ENCODE peak calls at places on chromosomes 6 and 20, in seven cellular contexts. One of them, this sample, is unnamed.

GRCh38 chr6:158268361-158269147 is 43.7 kb upstream of the TULP4 start:
- DNase-seq in BE2C: no peak
- DNase-seq in EH: no peak
- DNase-seq in effector memory CD8-positive, alpha-beta T cell: no peak
- DNase-seq in cardiac muscle cell: no peak
- DNase-seq in PC-3: no peak
- DNase-seq in glutamatergic neuron: no peak
- DNase-seq in this sample: no peak

GRCh38 chr6:117558818-117559217 is 43.5 kb downstream of the GOPC start:
- DNase-seq in BE2C: no peak
- DNase-seq in EH: no peak
- DNase-seq in effector memory CD8-positive, alpha-beta T cell: no peak
- DNase-seq in cardiac muscle cell: no peak
- DNase-seq in PC-3: no peak
- DNase-seq in glutamatergic neuron: no peak
- DNase-seq in this sample: no peak

GRCh38 chr20:57713505-57713903 is 3.7 kb upstream of the PMEPA1 start:
- DNase-seq in BE2C: no peak
- DNase-seq in EH: peak; percentile 15
- DNase-seq in effector memory CD8-positive, alpha-beta T cell: no peak
- DNase-seq in cardiac muscle cell: no peak
- DNase-seq in PC-3: no peak
- DNase-seq in glutamatergic neuron: no peak
- DNase-seq in this sample: no peak

GRCh38 chr6:100257661-100258395 is 206.9 kb downstream of the SIM1 start:
- DNase-seq in BE2C: no peak
- DNase-seq in EH: peak; percentile 79
- DNase-seq in effector memory CD8-positive, alpha-beta T cell: no peak
- DNase-seq in cardiac muscle cell: peak; percentile 81
- DNase-seq in PC-3: peak; percentile 27
- DNase-seq in glutamatergic neuron: no peak
- DNase-seq in this sample: no peak

GRCh38 chr6:135937126-135937525 is 85.6 kb downstream of the PDE7B start:
- DNase-seq in BE2C: no peak
- DNase-seq in EH: no peak
- DNase-seq in effector memory CD8-positive, alpha-beta T cell: no peak
- DNase-seq in cardiac muscle cell: no peak
- DNase-seq in PC-3: no peak
- DNase-seq in glutamatergic neuron: no peak
- DNase-seq in this sample: no peak

GRCh38 chr20:36097331-36097730 is 57.2 kb upstream of the EPB41L1 start:
- DNase-seq in BE2C: no peak
- DNase-seq in EH: peak; percentile 85
- DNase-seq in effector memory CD8-positive, alpha-beta T cell: no peak
- DNase-seq in cardiac muscle cell: peak; percentile 56
- DNase-seq in PC-3: no peak
- DNase-seq in glutamatergic neuron: no peak
- DNase-seq in this sample: no peak

GRCh38 chr6:47308223-47308567 is 1.5 kb downstream of the TNFRSF21 start:
- DNase-seq in BE2C: no peak
- DNase-seq in EH: no peak
- DNase-seq in effector memory CD8-positive, alpha-beta T cell: no peak
- DNase-seq in cardiac muscle cell: peak; percentile 24
- DNase-seq in PC-3: no peak
- DNase-seq in glutamatergic neuron: no peak
- DNase-seq in this sample: no peak

GRCh38 chr6:112710710-112711109 is 363.6 kb downstream of the RFPL4B start:
- DNase-seq in BE2C: no peak
- DNase-seq in EH: no peak
- DNase-seq in effector memory CD8-positive, alpha-beta T cell: no peak
- DNase-seq in cardiac muscle cell: no peak
- DNase-seq in PC-3: peak; percentile 34
- DNase-seq in glutamatergic neuron: no peak
- DNase-seq in this sample: no peak

This sample was measured in H9.